ENCODE peak calls at places on chromosomes 13 and 19, in eight cellular contexts. F is DMS79, J is activated B cell treated with CpG ODN at 0.5 μM for 24 hours, S is stomach, V is H4, B is germinal center, H is ELF-1, N is retina. O is an unnamed sample.

GRCh38 chr13:79775830-79776229 is 294.9 kb downstream of the NDFIP2 start:
- DNase-seq in F (no peak), J (no peak), S (peak; percentile 29), N (peak; percentile 44), V (peak; percentile 42), H (peak; percentile 46), B (no peak), O (no peak)

GRCh38 chr19:50565984-50566903 is 2.0 kb downstream of the LRRC4B start:
- DNase-seq in B (no peak), F (no peak), S (no peak), J (no peak), N (no peak), V (no peak), H (no peak), O (no peak)

GRCh38 chr13:28100149-28101121 is at the start of gene FLT3:
- DNase-seq in F (peak; percentile 19), B (peak; percentile 77), V (peak; percentile 60), J (peak; percentile 48), S (peak; percentile 37), H (peak; percentile 79), N (peak; percentile 90), O (peak; percentile 30)

GRCh38 chr19:19591133-19591825 is 27.2 kb downstream of the PBX4 start:
- DNase-seq in H (peak; percentile 83), B (peak; percentile 58), V (peak; percentile 91), S (peak; percentile 53), F (no peak), J (no peak), N (no peak), O (peak; percentile 46)

GRCh38 chr13:30846844-30847243 is 59.2 kb upstream of the MEDAG start:
- DNase-seq in H (no peak), V (no peak), F (no peak), J (no peak), B (no peak), N (no peak), S (no peak), O (no peak)

GRCh38 chr13:44165895-44166496 is 207.6 kb upstream of the SERP2 start:
- DNase-seq in J (no peak), V (no peak), H (no peak), N (no peak), F (no peak), B (no peak), S (no peak), O (no peak)

GRCh38 chr19:40803857-40804782 is 5.1 kb downstream of the EGLN2 start:
- DNase-seq in S (peak; percentile 83), F (no peak), J (peak; percentile 46), N (no peak), H (no peak), B (peak; percentile 71), V (no peak), O (peak; percentile 82)

GRCh38 chr19:5128251-5128931 is 159.5 kb downstream of the KDM4B start:
- DNase-seq in H (peak; percentile 73), S (peak; percentile 71), F (no peak), J (no peak), B (no peak), N (peak; percentile 77), V (no peak), O (no peak)

GRCh38 chr19:45632468-45633196 is 6.6 kb downstream of the EML2 start:
- DNase-seq in F (peak; percentile 53), S (peak; percentile 79), J (peak; percentile 42), H (peak; percentile 95), N (peak; percentile 72), V (peak; percentile 73), B (peak; percentile 75), O (no peak)

GRCh38 chr13:40143559-40143958 is 488.1 kb downstream of the COG6 start:
- DNase-seq in S (no peak), B (peak; percentile 20), J (no peak), N (no peak), H (no peak), F (no peak), V (no peak), O (no peak)

GRCh38 chr13:45392811-45393210 is 25.4 kb downstream of the SLC25A30 start:
- DNase-seq in B (no peak), J (no peak), V (no peak), F (no peak), H (no peak), N (no peak), S (no peak), O (no peak)

GRCh38 chr19:55516878-55517620 is 19.9 kb downstream of the SBK2 start:
- DNase-seq in H (peak; percentile 97), B (peak; percentile 100), F (peak; percentile 68), S (peak; percentile 97), V (peak; percentile 95), J (peak; percentile 92), N (peak; percentile 97), O (peak; percentile 89)

GRCh38 chr19:49205114-49205513 is 47.5 kb downstream of the TRPM4 start:
- DNase-seq in B (peak; percentile 31), H (no peak), J (no peak), S (no peak), V (no peak), F (no peak), N (no peak), O (no peak)

GRCh38 chr13:50594276-50594970 is 249.1 kb downstream of the DLEU7 start:
- DNase-seq in S (no peak), H (peak; percentile 32), N (peak; percentile 10), F (no peak), V (no peak), B (peak; percentile 55), J (peak; percentile 76), O (peak; percentile 77)

GRCh38 chr19:13002389-13002898 is 7.2 kb downstream of the NFIX start:
- DNase-seq in J (no peak), S (peak; percentile 73), V (no peak), N (no peak), B (no peak), F (no peak), H (no peak), O (no peak)

GRCh38 chr19:19745496-19746285 is 12.8 kb upstream of the ZNF14 start:
- DNase-seq in J (no peak), N (no peak), S (no peak), H (no peak), V (no peak), B (no peak), F (no peak), O (no peak)

GRCh38 chr19:17455711-17456123 is 5.0 kb downstream of the NXNL1 start:
- DNase-seq in B (no peak), F (no peak), V (no peak), N (peak; percentile 48), S (peak; percentile 28), H (no peak), J (no peak), O (no peak)